ENCODE peak calls at places on chromosomes 13 and 19, in seven cellular contexts. X is CD8-positive, alpha-beta memory T cell; I is brain microvascular endothelial cell; T is H9; Q is cardiac muscle cell; B is smooth muscle cell of the brain vasculature; F is AG08395. U is an unnamed sample.

GRCh38 chr19:30662211-30662861 is 290.2 kb downstream of the ZNF536 start:
- DNase-seq in X (no peak), I (no peak), T (no peak), Q (no peak), B (no peak), F (peak), U (no peak)

GRCh38 chr13:89307278-89307677 is 1636.1 kb downstream of the SLITRK5 start:
- DNase-seq in X (no peak), I (no peak), T (no peak), Q (no peak), B (no peak), F (no peak), U (no peak)

GRCh38 chr19:51664997-51665396 is 18.4 kb upstream of the SIGLEC14 start:
- DNase-seq in X (no peak), I (peak), T (no peak), Q (no peak), B (no peak), F (no peak), U (no peak)

GRCh38 chr19:19461671-19462622 is 53.4 kb downstream of the TSSK6 start:
- DNase-seq in X (no peak), I (no peak), T (peak), Q (peak), B (peak), F (peak), U (no peak)

GRCh38 chr19:10270616-10271394 is at the start of gene ICAM1:
- DNase-seq in X (peak), I (peak), T (peak), Q (no peak), B (no peak), F (no peak), U (peak)

GRCh38 chr13:113595131-113595530 is 10.6 kb downstream of the TFDP1 start:
- DNase-seq in X (no peak), I (no peak), T (peak), Q (no peak), B (no peak), F (no peak), U (no peak)

GRCh38 chr19:29622191-29623070 is 16.3 kb downstream of the POP4 start:
- DNase-seq in X (peak), I (no peak), T (peak), Q (peak), B (no peak), F (peak), U (no peak)

GRCh38 chr13:51244637-51245405 is 22.6 kb downstream of the FAM124A start:
- DNase-seq in X (no peak), I (no peak), T (peak), Q (no peak), B (no peak), F (no peak), U (no peak)

GRCh38 chr13:41985788-41986508 is 25.0 kb upstream of the VWA8 start:
- DNase-seq in X (no peak), I (peak), T (no peak), Q (no peak), B (peak), F (peak), U (no peak)

GRCh38 chr19:44905437-44906160 is at the start of gene APOE:
- DNase-seq in X (no peak), I (no peak), T (peak), Q (peak), B (no peak), F (no peak), U (no peak)